ENCODE peak calls at places on chromosomes 7 and 10, in seven cellular contexts. I, C, Z, V, B, M and K are unnamed samples.

GRCh38 chr7:134368851-134369533 is 52.3 kb upstream of the SLC35B4 start:
- DNase-seq in V (peak), C (no peak), B (no peak), I (no peak), M (peak), Z (peak), K (no peak)

GRCh38 chr10:5684971-5685763 is 529 bp downstream of the TASOR2 start:
- DNase-seq in B (peak), Z (peak), I (peak), V (peak), M (peak), C (peak), K (peak)

GRCh38 chr10:110834622-110835219 is 37.0 kb upstream of the PDCD4 start:
- DNase-seq in C (no peak), V (no peak), B (peak), M (no peak), Z (no peak), I (peak), K (no peak)

GRCh38 chr7:15317215-15317614 is 244.6 kb downstream of the AGMO start:
- DNase-seq in M (no peak), V (no peak), I (no peak), B (no peak), Z (no peak), C (no peak), K (no peak)

GRCh38 chr10:109912335-109913282 is 10.7 kb downstream of the XPNPEP1 start:
- DNase-seq in V (peak), C (no peak), Z (no peak), I (no peak), M (no peak), B (peak), K (no peak)

GRCh38 chr10:73964743-73965142 is 33.2 kb upstream of the VCL start:
- DNase-seq in I (no peak), C (no peak), M (no peak), V (no peak), B (no peak), Z (no peak), K (no peak)

GRCh38 chr10:113441871-113442270 is 111.0 kb upstream of the HABP2 start:
- DNase-seq in M (no peak), I (no peak), C (no peak), Z (no peak), B (no peak), V (no peak), K (no peak)

GRCh38 chr7:21352540-21353387 is 75.1 kb upstream of the SP4 start:
- DNase-seq in M (no peak), I (no peak), Z (no peak), C (no peak), V (no peak), B (peak), K (no peak)

GRCh38 chr10:28495084-28495483 is 37.8 kb upstream of the WAC start:
- DNase-seq in I (no peak), B (no peak), V (no peak), M (no peak), Z (no peak), C (no peak), K (no peak)

GRCh38 chr7:1065263-1066260 is 21.2 kb downstream of the GPR146 start:
- DNase-seq in C (peak), I (peak), B (peak), V (peak), Z (peak), M (peak), K (peak)

GRCh38 chr10:35289198-35289597 is 47.1 kb upstream of the CCNY start:
- DNase-seq in I (no peak), M (no peak), C (no peak), V (no peak), B (no peak), Z (no peak), K (no peak)

GRCh38 chr7:46568420-46569116 is 647.5 kb upstream of the IGFBP3 start:
- DNase-seq in I (no peak), V (no peak), M (peak), C (no peak), B (no peak), Z (no peak), K (no peak)

GRCh38 chr10:117140525-117140902 is 2.4 kb upstream of the VAX1 start:
- DNase-seq in C (no peak), M (no peak), I (no peak), Z (no peak), V (no peak), B (no peak), K (no peak)

GRCh38 chr10:44419790-44420549 is 35.1 kb upstream of the CXCL12 start:
- DNase-seq in C (no peak), M (no peak), B (no peak), I (no peak), Z (no peak), V (no peak), K (no peak)